ENCODE peak calls at places on chromosome 6, in five cellular contexts. W is kidney, F is HCT116, X is fibroblast of lung, L is fibroblast of mammary gland. V is an unnamed sample.

GRCh38 chr6:145116591-145117178 is 618.6 kb downstream of the EPM2A start:
- DNase-seq in W (no peak), F (no peak), X (no peak), L (no peak), V (no peak)

GRCh38 chr6:137571854-137572253 is 77.7 kb upstream of the OLIG3 start:
- DNase-seq in W (no peak), F (peak), X (no peak), L (peak), V (peak)

GRCh38 chr6:115613488-115613887 is 447.2 kb downstream of the FRK start:
- DNase-seq in W (no peak), F (no peak), X (peak), L (peak), V (peak)

GRCh38 chr6:16316741-16317251 is 78.4 kb downstream of the GMPR start:
- DNase-seq in W (no peak), F (peak), X (peak), L (peak), V (peak)

GRCh38 chr6:122374307-122374706 is 25.1 kb upstream of the HSF2 start:
- DNase-seq in W (no peak), F (no peak), X (no peak), L (no peak), V (no peak)

GRCh38 chr6:69286341-69286740 is 510.5 kb downstream of the LMBRD1 start:
- DNase-seq in W (no peak), F (no peak), X (no peak), L (no peak), V (no peak)

GRCh38 chr6:788058-788457 is 95.1 kb upstream of the EXOC2 start:
- DNase-seq in W (no peak), F (no peak), X (no peak), L (no peak), V (no peak)

GRCh38 chr6:96795481-96795880 is 41.8 kb downstream of the GPR63 start:
- DNase-seq in W (no peak), F (no peak), X (no peak), L (no peak), V (no peak)

GRCh38 chr6:149651056-149651455 is 2.5 kb upstream of the KATNA1 start:
- DNase-seq in W (no peak), F (no peak), X (no peak), L (no peak), V (no peak)

GRCh38 chr6:27889275-27889627 is 22.9 kb downstream of the OR2B2 start:
- DNase-seq in W (no peak), F (no peak), X (peak), L (peak), V (no peak)

GRCh38 chr6:35168461-35168861 is 27.3 kb upstream of the TCP11 start:
- DNase-seq in W (no peak), F (no peak), X (no peak), L (no peak), V (no peak)

GRCh38 chr6:108737594-108738546 is 110.4 kb upstream of the ARMC2 start:
- DNase-seq in W (no peak), F (peak), X (peak), L (peak), V (peak)

GRCh38 chr6:111663692-111664564 is 58.2 kb upstream of the TRAF3IP2 start:
- DNase-seq in W (peak), F (no peak), X (peak), L (peak), V (peak)
- H3K4me3 ChIP-seq in W (no peak), F (no peak), X (no peak), L (no peak), V (no peak)

DNA sequence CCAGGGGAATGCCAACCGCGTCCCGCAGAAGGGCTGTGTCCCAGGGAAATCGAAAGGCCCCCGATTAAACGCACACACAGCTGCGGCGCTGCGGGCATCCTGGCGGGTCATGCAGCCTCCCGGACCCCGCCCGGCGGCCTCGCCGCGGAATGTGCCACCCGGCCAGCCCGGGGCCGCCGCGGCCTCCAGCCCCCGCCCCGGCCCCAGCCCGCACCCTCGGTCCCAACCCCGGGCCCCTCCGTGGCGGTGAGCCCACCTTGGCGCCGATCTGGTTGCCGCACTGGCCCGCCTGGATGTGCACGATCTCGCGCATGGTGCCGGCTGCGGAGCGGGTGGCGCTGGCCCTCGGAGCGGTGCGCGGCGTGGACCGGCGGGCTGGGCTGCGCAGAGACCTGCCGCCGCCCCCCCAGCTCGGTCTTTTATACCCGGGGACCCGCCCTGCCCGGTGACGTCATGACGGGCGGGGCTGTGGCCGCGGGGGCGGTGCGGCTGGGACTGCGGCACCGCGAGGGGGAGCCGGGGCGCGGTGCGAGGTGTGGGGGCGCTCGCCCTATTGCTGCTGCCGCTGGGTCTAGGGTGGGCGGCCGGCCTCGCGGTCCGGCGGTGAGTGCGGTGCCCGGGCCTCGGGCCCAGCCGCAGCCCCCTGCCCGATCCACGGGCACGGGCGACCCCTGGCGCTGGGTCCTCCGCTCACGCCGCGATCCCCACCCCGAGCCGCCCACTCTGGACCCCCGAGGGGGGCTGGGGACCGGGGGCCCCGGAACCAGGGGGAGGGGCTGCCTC is at the start of gene TUBB2A:
- DNase-seq in W (peak), F (peak), X (peak), L (peak), V (peak)
- TF ChIP-seq CTCF in W (peak), F (peak), X (no peak), L (no peak), V (no peak)

DNA sequence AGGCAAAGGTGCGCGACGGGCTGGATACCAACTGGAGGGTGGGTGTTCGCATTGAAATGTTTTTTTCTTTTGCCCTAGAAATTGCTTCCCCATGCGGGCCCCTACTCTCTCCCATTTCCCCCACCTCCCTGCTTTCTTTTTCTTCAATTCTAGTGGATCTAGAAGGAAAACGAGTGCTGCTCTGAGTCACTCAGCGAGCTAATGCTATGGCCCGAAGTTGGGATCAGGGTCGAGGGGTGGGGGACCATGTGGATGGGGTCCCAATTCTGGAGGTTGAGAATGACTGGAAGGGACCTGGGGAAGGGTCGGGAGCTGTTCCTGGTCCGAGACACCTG is 71.5 kb downstream of the SOX4 start:
- DNase-seq in W (no peak), F (no peak), X (no peak), L (peak), V (peak)
- H3K4me3 ChIP-seq in W (peak), F (no peak), X (peak), L (peak), V (peak)

GRCh38 chr6:112086744-112087135 is 542 bp downstream of the TUBE1 start:
- DNase-seq in W (no peak), F (peak), X (peak), L (peak), V (peak)
- TF ChIP-seq CTCF in W (peak), F (peak), X (no peak), L (peak), V (peak)

GRCh38 chr6:106823732-106824351 is 150.7 kb downstream of the CD24 start:
- DNase-seq in W (peak), F (no peak), X (no peak), L (no peak), V (no peak)

GRCh38 chr6:106820412-106820852 is 154.1 kb downstream of the CD24 start:
- DNase-seq in W (no peak), F (no peak), X (no peak), L (peak), V (no peak)

GRCh38 chr6:106827081-106827480 is 147.4 kb downstream of the CD24 start:
- DNase-seq in W (no peak), F (no peak), X (no peak), L (no peak), V (no peak)

GRCh38 chr6:106825156-106825555 is 149.4 kb downstream of the CD24 start:
- DNase-seq in W (no peak), F (no peak), X (no peak), L (no peak), V (no peak)

DNA sequence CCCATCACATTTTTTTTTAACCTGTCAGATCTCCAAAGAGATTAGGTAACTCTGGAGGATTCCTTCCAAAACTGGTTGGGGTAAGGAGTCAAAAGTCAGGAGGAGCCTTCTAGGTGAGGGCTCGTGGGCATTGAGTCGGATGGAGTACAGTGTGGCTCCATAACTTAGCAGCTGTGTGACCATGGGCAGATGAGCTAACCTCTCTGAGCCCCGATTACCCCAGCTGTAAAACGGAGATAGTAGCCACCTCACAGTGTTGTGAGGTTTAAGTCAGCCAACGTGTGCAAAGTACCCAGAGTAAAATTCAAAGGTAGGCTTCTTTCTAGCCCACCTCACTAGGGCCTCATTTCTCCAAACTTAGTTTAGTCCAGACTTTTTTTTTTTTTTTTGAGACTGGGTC is 151.5 kb downstream of the CD24 start:
- DNase-seq in W (no peak), F (no peak), X (no peak), L (no peak), V (no peak)
- H3K4me3 ChIP-seq in W (no peak), F (no peak), X (no peak), L (no peak), V (no peak)

DNA sequence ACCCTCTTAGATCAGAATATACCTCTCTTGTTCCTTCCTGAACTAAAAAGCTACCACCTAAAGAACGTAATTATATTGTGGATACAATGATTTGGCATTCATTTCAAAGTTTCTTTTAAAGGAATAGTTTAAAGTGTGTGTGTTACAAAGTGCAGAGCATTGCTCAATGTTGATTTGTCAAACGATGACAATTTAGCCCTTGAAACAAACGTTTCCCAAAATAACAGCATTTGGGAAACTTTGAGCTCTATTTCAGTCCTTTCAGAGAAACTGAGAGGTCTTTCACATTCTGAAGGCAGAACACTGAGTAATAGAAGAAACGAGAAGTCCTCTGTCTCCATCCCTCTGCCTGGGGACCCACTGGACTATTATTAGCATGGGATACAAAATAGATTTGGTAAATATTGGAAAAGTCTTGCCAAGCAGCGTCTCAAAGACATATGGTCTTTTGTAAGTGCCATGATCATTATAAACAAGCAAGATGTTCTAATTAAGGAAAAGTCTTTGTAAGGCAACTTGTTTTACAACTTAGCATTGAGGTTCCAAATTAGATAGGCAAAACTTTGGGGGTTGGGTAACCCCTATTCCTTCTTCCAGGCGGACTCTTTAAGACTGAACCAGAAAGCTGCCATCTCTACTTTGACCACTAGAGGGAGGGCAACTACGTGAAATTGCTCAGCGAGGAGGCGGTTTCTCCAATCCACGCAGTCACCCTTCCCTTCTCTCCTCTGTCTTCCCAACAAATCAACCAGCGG is 208.8 kb downstream of the RNF144B start:
- DNase-seq in W (no peak), F (peak), X (peak), L (peak), V (peak)
- TF ChIP-seq CTCF in W (peak), F (peak), X (peak), L (peak), V (peak)

GRCh38 chr6:143676437-143677045 is 1.2 kb upstream of the PHACTR2 start:
- DNase-seq in W (no peak), F (no peak), X (no peak), L (no peak), V (no peak)

GRCh38 chr6:143675946-143676345 is 1.8 kb upstream of the PHACTR2 start:
- DNase-seq in W (no peak), F (no peak), X (peak), L (peak), V (peak)

GRCh38 chr6:143674466-143675114 is 3.2 kb upstream of the PHACTR2 start:
- DNase-seq in W (no peak), F (no peak), X (peak), L (peak), V (no peak)

GRCh38 chr6:143673638-143674037 is 4.1 kb upstream of the PHACTR2 start:
- DNase-seq in W (peak), F (peak), X (no peak), L (peak), V (peak)

DNA sequence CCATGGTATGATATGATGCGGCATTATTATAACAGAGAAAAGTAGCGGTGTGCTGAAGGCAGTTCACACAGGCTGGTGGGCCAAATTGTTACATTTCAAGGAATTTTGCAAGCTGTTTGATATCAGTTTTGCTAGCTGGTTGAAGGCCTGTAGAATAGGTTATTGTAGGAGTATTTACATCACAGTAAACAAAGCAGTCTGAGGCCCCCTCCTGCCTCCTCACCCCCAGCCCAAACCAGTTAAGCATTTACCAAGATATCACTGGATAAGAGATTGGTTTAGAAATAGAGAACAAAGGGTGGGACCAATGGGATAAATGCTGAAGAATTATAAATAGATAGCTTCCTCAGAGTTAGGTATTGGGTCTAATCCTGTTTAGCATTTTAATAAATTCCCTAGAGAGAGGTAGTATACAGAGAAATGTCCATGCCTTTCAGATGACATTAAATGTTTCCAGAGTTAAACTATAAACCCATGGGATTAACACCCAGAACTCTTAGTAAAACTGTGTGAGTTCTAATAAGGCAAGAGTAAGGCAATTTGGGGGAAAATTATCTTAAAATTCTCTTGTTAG is 2.4 kb upstream of the PHACTR2 start:
- DNase-seq in W (no peak), F (no peak), X (no peak), L (no peak), V (no peak)
- H3K4me3 ChIP-seq in W (no peak), F (no peak), X (no peak), L (no peak), V (no peak)

DNA sequence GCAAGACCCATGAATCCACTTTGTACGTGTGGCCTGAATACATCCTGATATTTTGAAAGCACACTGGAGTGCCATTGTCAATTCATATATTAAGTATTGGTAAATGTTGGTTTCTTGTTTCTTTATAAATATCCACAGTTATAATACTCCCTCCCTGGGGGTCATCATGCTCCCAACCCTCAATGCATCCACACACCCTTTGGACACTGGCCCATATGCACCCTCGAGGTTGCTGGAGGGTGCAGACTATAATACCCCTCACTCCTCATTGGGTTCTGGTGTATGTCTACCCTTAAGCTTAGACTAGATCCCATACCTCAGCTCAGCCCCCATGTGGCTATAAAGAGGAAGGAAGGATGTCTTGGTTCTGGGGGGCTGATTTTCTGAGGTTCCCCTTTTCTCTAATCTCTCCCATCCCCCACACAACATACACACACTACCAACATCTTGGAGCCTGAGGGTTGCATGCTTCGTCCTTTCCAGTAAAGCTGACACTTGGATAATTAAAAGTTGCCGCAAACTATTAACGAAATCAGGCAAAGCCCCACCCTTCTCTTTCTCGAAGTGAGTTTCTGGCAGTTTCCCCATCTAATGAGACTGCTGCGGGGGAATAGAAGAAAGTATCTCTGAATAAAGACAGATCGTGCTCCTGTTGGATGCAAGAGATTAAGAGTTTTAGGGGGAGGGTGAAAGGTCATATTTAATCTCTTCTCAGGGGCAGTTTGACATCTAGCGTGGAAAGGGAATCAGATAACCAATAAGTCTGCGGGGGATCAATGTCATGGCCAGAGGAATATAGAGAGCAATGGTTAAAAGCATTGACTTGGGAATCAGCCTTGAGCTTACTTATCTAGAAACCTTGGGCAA is 7.4 kb downstream of the PIM1 start:
- DNase-seq in W (no peak), F (no peak), X (no peak), L (no peak), V (peak)
- TF ChIP-seq CTCF in W (no peak), F (no peak), X (peak), L (no peak), V (no peak)

V was measured in cardiac fibroblast.